ENCODE peak calls at places on chromosome 17, in ten cellular contexts. U is HL-60; B is NCI-H2029 treated with DMSO at 0.1 percent for 48 hours; W is heart right ventricle; Q is A549; K is RPMI7951; H is stimulated activated CD4-positive, alpha-beta T cell treated with anti-CD3 and anti-CD28 coated beads, Interleukin-4, amount 100 ng/mL, for 24 hours; A is stimulated activated CD8-positive, alpha-beta memory T cell treated with anti-CD3 and anti-CD28 coated beads, Interleukin-7, amount 100 ng/mL, for 48 hours; F is activated naive CD4-positive, alpha-beta T cell treated with anti-CD3 and anti-CD28 coated beads for 36 hours; Z is ACHN. N is an unnamed sample.

GRCh38 chr17:80281516-80281915 is 20.9 kb downstream of the RNF213 start:
- DNase-seq in F (no peak), A (no peak), W (no peak), K (no peak), Z (no peak), U (no peak), H (no peak), Q (no peak), B (no peak), N (no peak)

GRCh38 chr17:52681486-52681885 is 523.0 kb upstream of the CA10 start:
- DNase-seq in H (no peak), B (no peak), Z (no peak), A (no peak), U (no peak), K (no peak), Q (no peak), W (no peak), F (no peak), N (no peak)

GRCh38 chr17:50429793-50430192 is 3.8 kb downstream of the ACSF2 start:
- DNase-seq in H (no peak), F (no peak), Q (no peak), K (no peak), W (no peak), U (no peak), A (no peak), B (no peak), Z (no peak), N (no peak)

GRCh38 chr17:48593126-48593829 is at the start of gene HOXB5:
- DNase-seq in W (no peak), U (no peak), H (no peak), Z (no peak), B (no peak), K (no peak), A (no peak), Q (no peak), F (peak), N (no peak)

GRCh38 chr17:40327735-40328385 is 18.9 kb downstream of the RARA start:
- DNase-seq in W (peak), Z (no peak), B (no peak), Q (no peak), F (no peak), H (no peak), K (no peak), A (no peak), U (peak), N (peak)

GRCh38 chr17:45867171-45867570 is 22.5 kb downstream of the SPPL2C start:
- DNase-seq in H (no peak), U (no peak), F (no peak), K (no peak), Z (no peak), A (no peak), W (no peak), B (no peak), Q (no peak), N (no peak)

GRCh38 chr17:2595736-2596135 is 2.3 kb downstream of the PAFAH1B1 start:
- DNase-seq in U (no peak), Z (no peak), Q (no peak), W (no peak), A (no peak), B (no peak), H (no peak), K (no peak), F (no peak), N (no peak)

GRCh38 chr17:27997044-27997401 is 45.5 kb upstream of the NLK start:
- DNase-seq in H (no peak), Q (no peak), Z (no peak), U (no peak), A (no peak), B (no peak), W (no peak), F (no peak), K (no peak), N (no peak)

GRCh38 chr17:74429604-74430384 is 2.1 kb upstream of the GPRC5C start:
- DNase-seq in Q (no peak), K (peak), W (peak), Z (peak), A (no peak), U (no peak), F (no peak), H (no peak), B (no peak), N (no peak)

GRCh38 chr17:76048711-76049110 is 21.6 kb upstream of the EVPL start:
- DNase-seq in W (no peak), Q (no peak), Z (no peak), F (no peak), B (no peak), U (no peak), A (no peak), K (no peak), H (no peak), N (no peak)

GRCh38 chr17:37475713-37476420 is 13.8 kb upstream of the DUSP14 start:
- DNase-seq in A (no peak), K (no peak), F (no peak), U (no peak), W (no peak), B (no peak), H (no peak), Q (no peak), Z (no peak), N (no peak)

GRCh38 chr17:79899584-79899983 is 60.3 kb upstream of the CBX4 start:
- DNase-seq in A (no peak), K (no peak), H (no peak), F (no peak), W (no peak), Q (no peak), U (no peak), B (no peak), Z (no peak), N (no peak)

GRCh38 chr17:42023524-42024349 is 3.8 kb downstream of the NKIRAS2 start:
- DNase-seq in H (no peak), Z (no peak), A (no peak), U (peak), B (no peak), W (no peak), Q (no peak), K (no peak), F (no peak), N (peak)

GRCh38 chr17:83118071-83118841 is 38.8 kb downstream of the METRNL start:
- DNase-seq in B (no peak), K (no peak), W (no peak), U (no peak), Z (no peak), A (no peak), Q (no peak), H (no peak), F (no peak), N (peak)

GRCh38 chr17:75036643-75037268 is 10.0 kb downstream of the ATP5PD start:
- DNase-seq in K (peak), B (peak), F (peak), U (no peak), W (peak), Q (peak), A (no peak), Z (no peak), H (peak), N (peak)

GRCh38 chr17:46910179-46910927 is 12.6 kb upstream of the GOSR2 start:
- DNase-seq in Z (no peak), K (no peak), H (no peak), A (no peak), B (peak), Q (no peak), U (no peak), F (no peak), W (no peak), N (no peak)

GRCh38 chr17:57697891-57698708 is 47.0 kb downstream of the CCDC182 start:
- DNase-seq in Z (no peak), H (peak), F (peak), B (no peak), W (no peak), U (peak), K (no peak), Q (no peak), A (no peak), N (no peak)

GRCh38 chr17:75619506-75620431 is 13.5 kb upstream of the SMIM5 start:
- DNase-seq in A (no peak), Q (peak), F (peak), B (no peak), Z (peak), U (peak), H (no peak), K (peak), W (no peak), N (no peak)

GRCh38 chr17:34360571-34360970 is 2.5 kb downstream of the CCL1 start:
- DNase-seq in K (no peak), B (no peak), Q (no peak), F (no peak), U (no peak), W (no peak), H (no peak), A (no peak), Z (no peak), N (no peak)

GRCh38 chr17:77842148-77842905 is 116.2 kb upstream of the TNRC6C start:
- DNase-seq in B (no peak), F (peak), U (no peak), Z (peak), A (no peak), Q (no peak), W (no peak), H (peak), K (peak), N (peak)

GRCh38 chr17:1498869-1499268 is 6.4 kb upstream of the MYO1C start:
- DNase-seq in U (peak), K (no peak), B (no peak), A (no peak), Q (no peak), W (no peak), H (no peak), F (no peak), Z (peak), N (no peak)

GRCh38 chr17:28834420-28834819 is 8.2 kb downstream of the FAM222B start:
- DNase-seq in W (no peak), B (no peak), F (no peak), Z (no peak), H (no peak), A (no peak), U (no peak), K (no peak), Q (no peak), N (no peak)

GRCh38 chr17:31631759-31632158 is 227.3 kb downstream of the COPRS start:
- DNase-seq in Z (no peak), F (no peak), W (no peak), Q (no peak), B (no peak), H (no peak), A (no peak), U (no peak), K (peak), N (no peak)

GRCh38 chr17:32142857-32143524 is 689 bp downstream of the RHOT1 start:
- DNase-seq in U (peak), F (peak), H (peak), Q (peak), K (peak), A (no peak), W (peak), B (no peak), Z (peak), N (peak)

GRCh38 chr17:57567278-57567677 is 177.8 kb downstream of the CCDC182 start:
- DNase-seq in A (no peak), K (no peak), H (no peak), W (peak), Q (no peak), B (peak), F (no peak), U (no peak), Z (no peak), N (no peak)

GRCh38 chr17:31494259-31495048 is 103.0 kb downstream of the RAB11FIP4 start:
- DNase-seq in Q (no peak), U (peak), K (no peak), A (no peak), H (peak), Z (no peak), F (peak), W (no peak), B (peak), N (no peak)

GRCh38 chr17:21379080-21379711 is 3.0 kb downstream of the KCNJ12 start:
- DNase-seq in A (no peak), H (no peak), Z (no peak), B (no peak), F (no peak), U (no peak), K (no peak), W (peak), Q (no peak), N (peak)

GRCh38 chr17:49364119-49364518 is 2.1 kb upstream of the ZNF652 start:
- DNase-seq in A (no peak), W (no peak), U (peak), Z (no peak), F (no peak), K (no peak), Q (no peak), H (no peak), B (no peak), N (no peak)

GRCh38 chr17:61338000-61338864 is 61.4 kb upstream of the TBX2 start:
- DNase-seq in H (no peak), F (no peak), Q (peak), A (no peak), B (no peak), U (no peak), Z (peak), K (peak), W (no peak), N (peak)

GRCh38 chr17:77948690-77949114 is 9.8 kb upstream of the TNRC6C start:
- DNase-seq in W (peak), Z (peak), Q (peak), U (no peak), B (no peak), H (no peak), A (no peak), K (peak), F (no peak), N (no peak)